ENCODE peak calls at places on chromosome 6, in eight cellular contexts. One of them, this sample, is unnamed.
A peak's percentile ranks its signal among the peaks of the same experiment; 100 is the strongest.

GRCh38 chr6:138001750-138002349 is 105.4 kb downstream of the PERP start:
- DNase-seq in spleen: no peak
- DNase-seq in uterus: peak; percentile 46
- DNase-seq in IMR-90: peak; percentile 53
- DNase-seq in transverse colon: peak; percentile 74
- DNase-seq in adrenal gland: peak; percentile 74
- DNase-seq in prostate gland: peak; percentile 65
- DNase-seq in ovary: no peak
- DNase-seq in this sample: peak; percentile 81

GRCh38 chr6:41939091-41939847 is 2.3 kb downstream of the CCND3 start:
- DNase-seq in spleen: peak; percentile 88
- DNase-seq in uterus: peak; percentile 42
- DNase-seq in IMR-90: peak; percentile 43
- DNase-seq in transverse colon: peak; percentile 29
- DNase-seq in adrenal gland: peak; percentile 61
- DNase-seq in prostate gland: no peak
- DNase-seq in ovary: peak; percentile 66
- DNase-seq in this sample: peak; percentile 30

GRCh38 chr6:45483021-45483420 is 105.3 kb upstream of the SUPT3H start:
- DNase-seq in spleen: no peak
- DNase-seq in uterus: peak; percentile 33
- DNase-seq in IMR-90: peak; percentile 98
- DNase-seq in transverse colon: no peak
- DNase-seq in adrenal gland: peak; percentile 48
- DNase-seq in prostate gland: no peak
- DNase-seq in ovary: no peak
- DNase-seq in this sample: no peak

GRCh38 chr6:6655805-6656251 is 67.3 kb downstream of the LY86 start:
- DNase-seq in spleen: no peak
- DNase-seq in uterus: no peak
- DNase-seq in IMR-90: no peak
- DNase-seq in transverse colon: no peak
- DNase-seq in adrenal gland: no peak
- DNase-seq in prostate gland: no peak
- DNase-seq in ovary: no peak
- DNase-seq in this sample: no peak

GRCh38 chr6:125745281-125746018 is 4.0 kb upstream of the HEY2 start:
- DNase-seq in spleen: no peak
- DNase-seq in uterus: no peak
- DNase-seq in IMR-90: no peak
- DNase-seq in transverse colon: no peak
- DNase-seq in adrenal gland: no peak
- DNase-seq in prostate gland: no peak
- DNase-seq in ovary: no peak
- DNase-seq in this sample: no peak

GRCh38 chr6:146944077-146944476 is 260.1 kb upstream of the STXBP5 start:
- DNase-seq in spleen: no peak
- DNase-seq in uterus: no peak
- DNase-seq in IMR-90: no peak
- DNase-seq in transverse colon: no peak
- DNase-seq in adrenal gland: no peak
- DNase-seq in prostate gland: no peak
- DNase-seq in ovary: no peak
- DNase-seq in this sample: no peak

GRCh38 chr6:140182819-140183218 is 808.4 kb upstream of the CITED2 start:
- DNase-seq in spleen: no peak
- DNase-seq in uterus: no peak
- DNase-seq in IMR-90: no peak
- DNase-seq in transverse colon: no peak
- DNase-seq in adrenal gland: no peak
- DNase-seq in prostate gland: no peak
- DNase-seq in ovary: no peak
- DNase-seq in this sample: no peak

GRCh38 chr6:123527406-123527805 is 109.3 kb downstream of the TRDN start:
- DNase-seq in spleen: no peak
- DNase-seq in uterus: no peak
- DNase-seq in IMR-90: no peak
- DNase-seq in transverse colon: no peak
- DNase-seq in adrenal gland: no peak
- DNase-seq in prostate gland: no peak
- DNase-seq in ovary: no peak
- DNase-seq in this sample: no peak

GRCh38 chr6:13146429-13146828 is 181.9 kb downstream of the TBC1D7 start:
- DNase-seq in spleen: no peak
- DNase-seq in uterus: no peak
- DNase-seq in IMR-90: no peak
- DNase-seq in transverse colon: no peak
- DNase-seq in adrenal gland: no peak
- DNase-seq in prostate gland: no peak
- DNase-seq in ovary: no peak
- DNase-seq in this sample: no peak

GRCh38 chr6:4568138-4568537 is 208.1 kb upstream of the CDYL start:
- DNase-seq in spleen: no peak
- DNase-seq in uterus: no peak
- DNase-seq in IMR-90: no peak
- DNase-seq in transverse colon: no peak
- DNase-seq in adrenal gland: no peak
- DNase-seq in prostate gland: no peak
- DNase-seq in ovary: no peak
- DNase-seq in this sample: no peak

GRCh38 chr6:42498473-42499128 is 46.9 kb upstream of the TRERF1 start:
- DNase-seq in spleen: no peak
- DNase-seq in uterus: no peak
- DNase-seq in IMR-90: no peak
- DNase-seq in transverse colon: peak; percentile 28
- DNase-seq in adrenal gland: peak; percentile 18
- DNase-seq in prostate gland: no peak
- DNase-seq in ovary: no peak
- DNase-seq in this sample: no peak

GRCh38 chr6:15881150-15881549 is 218.3 kb upstream of the DTNBP1 start:
- DNase-seq in spleen: no peak
- DNase-seq in uterus: no peak
- DNase-seq in IMR-90: no peak
- DNase-seq in transverse colon: no peak
- DNase-seq in adrenal gland: peak; percentile 52
- DNase-seq in prostate gland: no peak
- DNase-seq in ovary: no peak
- DNase-seq in this sample: peak; percentile 28

GRCh38 chr6:33103776-33104175 is 28.0 kb downstream of the HLA-DPB1 start:
- DNase-seq in spleen: no peak
- DNase-seq in uterus: no peak
- DNase-seq in IMR-90: no peak
- DNase-seq in transverse colon: no peak
- DNase-seq in adrenal gland: no peak
- DNase-seq in prostate gland: no peak
- DNase-seq in ovary: no peak
- DNase-seq in this sample: no peak

GRCh38 chr6:109816452-109817374 is 125.6 kb downstream of the FIG4 start:
- DNase-seq in spleen: no peak
- DNase-seq in uterus: no peak
- DNase-seq in IMR-90: no peak
- DNase-seq in transverse colon: no peak
- DNase-seq in adrenal gland: no peak
- DNase-seq in prostate gland: peak; percentile 14
- DNase-seq in ovary: no peak
- DNase-seq in this sample: no peak

GRCh38 chr6:109824105-109824504 is 133.0 kb downstream of the FIG4 start:
- DNase-seq in spleen: no peak
- DNase-seq in uterus: no peak
- DNase-seq in IMR-90: no peak
- DNase-seq in transverse colon: no peak
- DNase-seq in adrenal gland: no peak
- DNase-seq in prostate gland: no peak
- DNase-seq in ovary: no peak
- DNase-seq in this sample: no peak

GRCh38 chr6:109826551-109826950 is 135.5 kb downstream of the FIG4 start:
- DNase-seq in spleen: no peak
- DNase-seq in uterus: no peak
- DNase-seq in IMR-90: no peak
- DNase-seq in transverse colon: no peak
- DNase-seq in adrenal gland: no peak
- DNase-seq in prostate gland: no peak
- DNase-seq in ovary: no peak
- DNase-seq in this sample: no peak

GRCh38 chr6:109820706-109821350 is 129.7 kb downstream of the FIG4 start:
- DNase-seq in spleen: no peak
- DNase-seq in uterus: no peak
- DNase-seq in IMR-90: no peak
- DNase-seq in transverse colon: no peak
- DNase-seq in adrenal gland: no peak
- DNase-seq in prostate gland: no peak
- DNase-seq in ovary: no peak
- DNase-seq in this sample: no peak

GRCh38 chr6:109821494-109821893 is 130.4 kb downstream of the FIG4 start:
- DNase-seq in spleen: no peak
- DNase-seq in uterus: no peak
- DNase-seq in IMR-90: no peak
- DNase-seq in transverse colon: no peak
- DNase-seq in adrenal gland: no peak
- DNase-seq in prostate gland: no peak
- DNase-seq in ovary: no peak
- DNase-seq in this sample: no peak
- H3K27me3 ChIP-seq in spleen: no peaks in the 10 kb centered on the region
- H3K27me3 ChIP-seq in uterus: no peaks in the 10 kb centered on the region
- H3K27me3 ChIP-seq in IMR-90: no peaks in the 10 kb centered on the region
- H3K27me3 ChIP-seq in transverse colon: no peaks in the 10 kb centered on the region
- H3K27me3 ChIP-seq in adrenal gland: no peaks in the 10 kb centered on the region
- H3K27me3 ChIP-seq in prostate gland: no peaks in the 10 kb centered on the region
- H3K27me3 ChIP-seq in ovary: no peaks in the 10 kb centered on the region
- H3K27me3 ChIP-seq in this sample: no peaks in the 10 kb centered on the region

GRCh38 chr6:294656-295565 is 2.6 kb downstream of the DUSP22 start:
- DNase-seq in spleen: no peak
- DNase-seq in uterus: no peak
- DNase-seq in IMR-90: no peak
- DNase-seq in transverse colon: no peak
- DNase-seq in adrenal gland: no peak
- DNase-seq in prostate gland: no peak
- DNase-seq in ovary: no peak
- DNase-seq in this sample: no peak

GRCh38 chr6:298233-299049 is 6.2 kb downstream of the DUSP22 start:
- DNase-seq in spleen: no peak
- DNase-seq in uterus: no peak
- DNase-seq in IMR-90: no peak
- DNase-seq in transverse colon: no peak
- DNase-seq in adrenal gland: peak; percentile 51
- DNase-seq in prostate gland: no peak
- DNase-seq in ovary: no peak
- DNase-seq in this sample: no peak

GRCh38 chr6:299050-299980 is 7.0 kb downstream of the DUSP22 start:
- DNase-seq in spleen: no peak
- DNase-seq in uterus: no peak
- DNase-seq in IMR-90: peak; percentile 40
- DNase-seq in transverse colon: no peak
- DNase-seq in adrenal gland: no peak
- DNase-seq in prostate gland: no peak
- DNase-seq in ovary: no peak
- DNase-seq in this sample: no peak

GRCh38 chr6:297571-298232 is 5.4 kb downstream of the DUSP22 start:
- DNase-seq in spleen: no peak
- DNase-seq in uterus: no peak
- DNase-seq in IMR-90: no peak
- DNase-seq in transverse colon: no peak
- DNase-seq in adrenal gland: no peak
- DNase-seq in prostate gland: no peak
- DNase-seq in ovary: no peak
- DNase-seq in this sample: no peak

DNA sequence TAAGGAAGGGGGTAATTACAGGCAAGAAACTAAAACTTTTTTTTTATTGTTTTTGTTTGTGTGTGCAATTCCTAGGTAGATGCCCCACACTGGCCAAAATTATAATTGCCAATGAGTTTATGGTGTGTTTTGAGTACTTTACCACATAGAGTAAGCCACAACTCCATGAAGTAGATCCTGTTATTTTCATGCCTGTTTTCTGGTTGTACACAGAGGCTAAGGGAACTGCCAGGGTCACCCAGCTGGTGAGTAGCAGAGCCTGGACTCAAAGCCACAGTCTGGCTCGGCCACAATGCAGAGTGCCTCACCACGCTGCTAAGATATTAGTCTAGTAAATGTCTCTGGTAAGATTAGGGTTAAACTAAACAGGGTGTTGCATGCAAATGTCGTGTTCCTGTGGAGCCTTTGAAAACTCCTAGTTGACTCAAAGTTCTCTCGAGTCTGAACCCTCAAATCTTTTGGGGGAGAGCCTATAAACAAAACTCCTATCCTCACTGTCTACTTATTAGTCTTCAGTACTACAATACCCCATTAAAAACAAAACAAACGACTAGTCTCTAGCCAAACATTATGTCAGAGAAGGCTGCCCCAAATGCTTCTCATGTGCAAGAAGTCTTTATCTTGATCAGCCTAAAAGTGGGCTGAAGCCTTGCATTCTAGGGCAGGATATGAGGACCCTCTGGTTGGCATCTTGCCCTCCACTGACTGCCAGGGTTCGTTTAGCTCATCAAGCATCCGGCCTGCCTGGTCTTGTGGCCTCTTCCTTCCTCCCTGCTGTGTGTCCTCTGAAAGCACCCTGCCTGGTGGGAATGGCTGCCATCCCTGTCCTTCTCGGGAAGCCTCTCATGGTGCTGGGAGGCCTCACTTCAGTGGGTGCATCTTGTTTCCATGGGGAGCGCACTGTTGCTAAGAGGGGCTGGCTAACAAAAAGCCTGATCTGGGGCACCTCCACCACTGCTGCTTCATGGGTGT is 4.2 kb downstream of the DUSP22 start:
- DNase-seq in spleen: peak; percentile 86
- DNase-seq in uterus: no peak
- DNase-seq in IMR-90: no peak
- DNase-seq in transverse colon: peak; percentile 55
- DNase-seq in adrenal gland: peak; percentile 62
- DNase-seq in prostate gland: no peak
- DNase-seq in ovary: no peak
- DNase-seq in this sample: no peak
- TF ChIP-seq POLR2A in spleen: no peak
- TF ChIP-seq POLR2A in uterus: no peak
- TF ChIP-seq POLR2A in IMR-90: no peak
- TF ChIP-seq POLR2A in transverse colon: no peak
- TF ChIP-seq POLR2A in adrenal gland: no peak
- TF ChIP-seq POLR2A in prostate gland: no peak
- TF ChIP-seq POLR2A in ovary: no peak
- TF ChIP-seq POLR2A in this sample: no peak

DNA sequence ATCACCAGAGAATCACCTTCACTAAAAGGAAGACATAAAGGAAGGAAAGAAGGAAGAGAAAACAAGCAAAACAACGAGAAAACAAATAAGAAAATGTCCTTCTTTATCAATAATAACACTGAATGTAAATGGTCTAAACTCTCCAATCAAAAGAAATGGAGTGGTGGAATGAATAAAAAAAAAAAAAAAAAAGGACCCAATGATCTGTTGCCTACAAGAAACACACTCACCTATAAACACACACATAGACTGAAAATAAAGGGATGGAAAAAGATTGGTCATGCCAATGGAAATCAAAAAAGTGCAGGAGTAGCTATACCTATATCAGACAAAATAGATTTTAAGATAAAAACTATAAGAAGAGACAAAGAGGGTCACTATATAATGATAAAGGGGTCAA is 30.2 kb upstream of the HLA-E start:
- DNase-seq in spleen: no peak
- DNase-seq in uterus: no peak
- DNase-seq in IMR-90: no peak
- DNase-seq in transverse colon: no peak
- DNase-seq in adrenal gland: no peak
- DNase-seq in prostate gland: no peak
- DNase-seq in ovary: no peak
- DNase-seq in this sample: no peak
- H3K27me3 ChIP-seq in spleen: no peaks in the 10 kb centered on the region
- H3K27me3 ChIP-seq in uterus: peaks cover 11% of the 10 kb centered on the region
- H3K27me3 ChIP-seq in IMR-90: peaks cover 73% of the 10 kb centered on the region
- H3K27me3 ChIP-seq in transverse colon: peaks cover 98% of the 10 kb centered on the region
- H3K27me3 ChIP-seq in adrenal gland: peaks cover 88% of the 10 kb centered on the region
- H3K27me3 ChIP-seq in prostate gland: peaks cover 31% of the 10 kb centered on the region
- H3K27me3 ChIP-seq in ovary: peaks cover 9% of the 10 kb centered on the region
- H3K27me3 ChIP-seq in this sample: no peaks in the 10 kb centered on the region

GRCh38 chr6:26044140-26045045 is 42.8 kb upstream of the HFE start:
- DNase-seq in spleen: peak; percentile 89
- DNase-seq in uterus: no peak
- DNase-seq in IMR-90: peak; percentile 20
- DNase-seq in transverse colon: peak; percentile 51
- DNase-seq in adrenal gland: peak; percentile 90
- DNase-seq in prostate gland: peak; percentile 19
- DNase-seq in ovary: peak; percentile 68
- DNase-seq in this sample: no peak
- TF ChIP-seq POLR2A in spleen: no peak
- TF ChIP-seq POLR2A in uterus: no peak
- TF ChIP-seq POLR2A in IMR-90: no peak
- TF ChIP-seq POLR2A in transverse colon: no peak
- TF ChIP-seq POLR2A in adrenal gland: no peak
- TF ChIP-seq POLR2A in prostate gland: no peak
- TF ChIP-seq POLR2A in ovary: no peak
- TF ChIP-seq POLR2A in this sample: no peak

This sample was measured in testis.